ENCODE peak calls at places on chromosomes 11 and 22, in nine cellular contexts. P is NT2/D1; W is brain microvascular endothelial cell; D is activated CD4-positive, alpha-beta T cell treated with anti-CD3 and anti-CD28 coated beads, Interleukin-2, amount 50 U/mL, for 1 hour; U is mesothelial cell of epicardium; X is neural progenitor cell; S is COLO829; Y is lung; A is head of caudate nucleus. M is an unnamed sample.

GRCh38 chr11:9815486-9816136 is 151.7 kb downstream of the SWAP70 start:
- DNase-seq in P (no peak), W (peak), D (no peak), U (no peak), X (no peak), S (no peak), Y (peak), A (no peak), M (peak)

GRCh38 chr11:61153593-61154090 is 7.6 kb downstream of the VPS37C start:
- DNase-seq in P (no peak), W (no peak), D (no peak), U (no peak), X (no peak), S (no peak), Y (no peak), A (no peak), M (no peak)

GRCh38 chr11:96075532-96075959 is 151.6 kb upstream of the MTMR2 start:
- DNase-seq in P (no peak), W (no peak), D (no peak), U (no peak), X (no peak), S (no peak), Y (no peak), A (no peak), M (no peak)

GRCh38 chr11:121018746-121019145 is 5.2 kb upstream of the TBCEL start:
- DNase-seq in P (no peak), W (no peak), D (no peak), U (no peak), X (no peak), S (no peak), Y (no peak), A (no peak), M (no peak)

GRCh38 chr22:48960981-48961655 is 866.6 kb downstream of the BRD1 start:
- DNase-seq in P (no peak), W (no peak), D (no peak), U (peak), X (no peak), S (no peak), Y (peak), A (no peak), M (no peak)

GRCh38 chr11:115503083-115503885 is 931 bp downstream of the CADM1 start:
- DNase-seq in P (peak), W (no peak), D (no peak), U (peak), X (peak), S (peak), Y (peak), A (peak), M (no peak)

GRCh38 chr11:46160100-46160499 is 38.8 kb upstream of the PHF21A start:
- DNase-seq in P (no peak), W (no peak), D (no peak), U (no peak), X (no peak), S (no peak), Y (no peak), A (no peak), M (no peak)

GRCh38 chr11:108933630-108934029 is 268.8 kb downstream of the DDX10 start:
- DNase-seq in P (no peak), W (peak), D (no peak), U (no peak), X (no peak), S (no peak), Y (no peak), A (no peak), M (no peak)

GRCh38 chr11:63993100-63993499 is 6.9 kb downstream of the OTUB1 start:
- DNase-seq in P (no peak), W (no peak), D (no peak), U (no peak), X (no peak), S (no peak), Y (no peak), A (no peak), M (no peak)

GRCh38 chr11:67584205-67584880 is 731 bp downstream of the GSTP1 start:
- DNase-seq in P (no peak), W (no peak), D (peak), U (peak), X (peak), S (no peak), Y (peak), A (peak), M (no peak)

GRCh38 chr22:47811971-47812370 is 1049.5 kb downstream of the TBC1D22A start:
- DNase-seq in P (no peak), W (no peak), D (no peak), U (no peak), X (no peak), S (no peak), Y (no peak), A (no peak), M (no peak)

GRCh38 chr22:20239951-20240773 is 28.0 kb downstream of the RTN4R start:
- DNase-seq in P (no peak), W (no peak), D (no peak), U (peak), X (peak), S (no peak), Y (no peak), A (peak), M (no peak)

GRCh38 chr22:50136431-50137047 is 34.0 kb upstream of the PANX2 start:
- DNase-seq in P (no peak), W (no peak), D (no peak), U (no peak), X (no peak), S (peak), Y (no peak), A (no peak), M (no peak)

GRCh38 chr11:46357483-46357936 is 10.2 kb downstream of the DGKZ start:
- DNase-seq in P (no peak), W (no peak), D (no peak), U (no peak), X (no peak), S (no peak), Y (no peak), A (no peak), M (no peak)

GRCh38 chr22:43236401-43237166 is 49.6 kb upstream of the TTLL12 start:
- DNase-seq in P (no peak), W (no peak), D (no peak), U (no peak), X (no peak), S (no peak), Y (peak), A (peak), M (no peak)

GRCh38 chr11:64358907-64359711 is at the start of gene RPS6KA4:
- DNase-seq in P (no peak), W (peak), D (peak), U (peak), X (peak), S (peak), Y (no peak), A (peak), M (no peak)

GRCh38 chr11:72592698-72593097 is 81.5 kb downstream of the PDE2A start:
- DNase-seq in P (no peak), W (no peak), D (no peak), U (no peak), X (no peak), S (no peak), Y (no peak), A (no peak), M (no peak)

GRCh38 chr22:37496651-37497599 is 10.7 kb upstream of the MFNG start:
- DNase-seq in P (no peak), W (peak), D (no peak), U (no peak), X (peak), S (no peak), Y (no peak), A (no peak), M (peak)

GRCh38 chr11:117580866-117581265 is 216.2 kb downstream of the DSCAML1 start:
- DNase-seq in P (no peak), W (no peak), D (no peak), U (no peak), X (no peak), S (no peak), Y (no peak), A (no peak), M (no peak)

GRCh38 chr11:65488273-65489058 is 10.4 kb upstream of the MALAT1 start:
- DNase-seq in P (no peak), W (peak), D (no peak), U (no peak), X (no peak), S (no peak), Y (no peak), A (peak), M (no peak)

GRCh38 chr11:131744847-131745246 is 374.4 kb downstream of the NTM start:
- DNase-seq in P (no peak), W (peak), D (no peak), U (no peak), X (no peak), S (no peak), Y (no peak), A (no peak), M (peak)

GRCh38 chr22:27515091-27515523 is 286.4 kb downstream of the MN1 start:
- DNase-seq in P (no peak), W (no peak), D (no peak), U (no peak), X (no peak), S (no peak), Y (no peak), A (no peak), M (no peak)

GRCh38 chr22:40954095-40954494 is 2.9 kb downstream of the RBX1 start:
- DNase-seq in P (no peak), W (no peak), D (no peak), U (no peak), X (no peak), S (no peak), Y (no peak), A (no peak), M (no peak)

GRCh38 chr11:78176605-78177141 is 11.8 kb downstream of the KCTD21 start:
- DNase-seq in P (no peak), W (no peak), D (no peak), U (no peak), X (no peak), S (no peak), Y (no peak), A (no peak), M (no peak)

GRCh38 chr22:35735622-35736021 is 17.9 kb downstream of the APOL5 start:
- DNase-seq in P (no peak), W (no peak), D (no peak), U (no peak), X (no peak), S (no peak), Y (no peak), A (no peak), M (no peak)

M was measured in AG04450.